ENCODE peak calls at places on chromosome 3, in seven cellular contexts. One of them, this sample, is unnamed.

GRCh38 chr3:125179528-125180240 is 32.9 kb downstream of the SLC12A8 start:
- DNase-seq in esophagus squamous epithelium: no peak
- DNase-seq in heart left ventricle: no peak
- DNase-seq in left ventricle myocardium inferior: no peak
- DNase-seq in keratinocyte: no peak
- DNase-seq in GM23338: no peak
- DNase-seq in spleen: no peak
- DNase-seq in this sample: no peak

GRCh38 chr3:33211444-33211843 is 7.2 kb downstream of the SUSD5 start:
- DNase-seq in esophagus squamous epithelium: no peak
- DNase-seq in heart left ventricle: no peak
- DNase-seq in left ventricle myocardium inferior: no peak
- DNase-seq in keratinocyte: no peak
- DNase-seq in GM23338: no peak
- DNase-seq in spleen: no peak
- DNase-seq in this sample: no peak

GRCh38 chr3:149813367-149814281 is 609 bp downstream of the RNF13 start:
- DNase-seq in esophagus squamous epithelium: no peak
- DNase-seq in heart left ventricle: no peak
- DNase-seq in left ventricle myocardium inferior: no peak
- DNase-seq in keratinocyte: no peak
- DNase-seq in GM23338: peak; percentile 72
- DNase-seq in spleen: peak; percentile 77
- DNase-seq in this sample: peak; percentile 48

GRCh38 chr3:172289583-172289982 is 158.7 kb downstream of the GHSR start:
- DNase-seq in esophagus squamous epithelium: no peak
- DNase-seq in heart left ventricle: peak; percentile 49
- DNase-seq in left ventricle myocardium inferior: peak; percentile 25
- DNase-seq in keratinocyte: no peak
- DNase-seq in GM23338: peak; percentile 64
- DNase-seq in spleen: peak; percentile 78
- DNase-seq in this sample: no peak

GRCh38 chr3:156630773-156631093 is 43.7 kb upstream of the TIPARP start:
- DNase-seq in esophagus squamous epithelium: no peak
- DNase-seq in heart left ventricle: no peak
- DNase-seq in left ventricle myocardium inferior: no peak
- DNase-seq in keratinocyte: no peak
- DNase-seq in GM23338: no peak
- DNase-seq in spleen: no peak
- DNase-seq in this sample: peak; percentile 25

GRCh38 chr3:48370330-48370708 is 1.7 kb upstream of the FBXW12 start:
- DNase-seq in esophagus squamous epithelium: no peak
- DNase-seq in heart left ventricle: no peak
- DNase-seq in left ventricle myocardium inferior: no peak
- DNase-seq in keratinocyte: no peak
- DNase-seq in GM23338: peak; percentile 41
- DNase-seq in spleen: no peak
- DNase-seq in this sample: no peak

GRCh38 chr3:47836986-47837385 is 34.0 kb downstream of the DHX30 start:
- DNase-seq in esophagus squamous epithelium: no peak
- DNase-seq in heart left ventricle: no peak
- DNase-seq in left ventricle myocardium inferior: no peak
- DNase-seq in keratinocyte: no peak
- DNase-seq in GM23338: no peak
- DNase-seq in spleen: no peak
- DNase-seq in this sample: no peak

GRCh38 chr3:123841476-123842238 is 42.5 kb downstream of the MYLK start:
- DNase-seq in esophagus squamous epithelium: no peak
- DNase-seq in heart left ventricle: no peak
- DNase-seq in left ventricle myocardium inferior: no peak
- DNase-seq in keratinocyte: no peak
- DNase-seq in GM23338: no peak
- DNase-seq in spleen: no peak
- DNase-seq in this sample: no peak

GRCh38 chr3:102090646-102091045 is 241.3 kb downstream of the NFKBIZ start:
- DNase-seq in esophagus squamous epithelium: no peak
- DNase-seq in heart left ventricle: no peak
- DNase-seq in left ventricle myocardium inferior: no peak
- DNase-seq in keratinocyte: no peak
- DNase-seq in GM23338: no peak
- DNase-seq in spleen: no peak
- DNase-seq in this sample: no peak

GRCh38 chr3:14890470-14890869 is 56.9 kb upstream of the NR2C2 start:
- DNase-seq in esophagus squamous epithelium: no peak
- DNase-seq in heart left ventricle: no peak
- DNase-seq in left ventricle myocardium inferior: no peak
- DNase-seq in keratinocyte: no peak
- DNase-seq in GM23338: no peak
- DNase-seq in spleen: peak; percentile 37
- DNase-seq in this sample: no peak

GRCh38 chr3:43748179-43748578 is 57.4 kb downstream of the ABHD5 start:
- DNase-seq in esophagus squamous epithelium: no peak
- DNase-seq in heart left ventricle: no peak
- DNase-seq in left ventricle myocardium inferior: no peak
- DNase-seq in keratinocyte: no peak
- DNase-seq in GM23338: no peak
- DNase-seq in spleen: no peak
- DNase-seq in this sample: no peak

GRCh38 chr3:55818485-55818884 is 331.4 kb upstream of the WNT5A start:
- DNase-seq in esophagus squamous epithelium: no peak
- DNase-seq in heart left ventricle: no peak
- DNase-seq in left ventricle myocardium inferior: no peak
- DNase-seq in keratinocyte: no peak
- DNase-seq in GM23338: no peak
- DNase-seq in spleen: no peak
- DNase-seq in this sample: no peak

DNA sequence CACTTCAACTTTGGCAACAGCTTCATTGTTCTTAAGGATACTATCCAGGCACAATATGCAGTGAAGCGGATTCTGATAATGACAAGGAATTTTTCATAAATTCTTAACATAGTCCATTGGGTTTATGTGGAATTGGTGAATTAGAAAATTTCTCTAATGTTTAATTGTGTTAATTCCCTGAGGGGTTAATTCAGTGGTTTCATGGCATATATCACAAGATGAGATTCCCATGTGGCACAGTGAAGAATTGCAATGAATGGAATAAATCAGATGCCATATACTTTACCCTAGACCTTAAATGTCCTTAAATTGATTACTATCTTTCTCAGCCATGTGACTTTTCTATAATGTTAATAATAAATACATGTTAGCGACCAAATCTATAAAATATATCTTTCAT is 1244.1 kb downstream of the ROBO2 start:
- DNase-seq in esophagus squamous epithelium: no peak
- DNase-seq in heart left ventricle: no peak
- DNase-seq in left ventricle myocardium inferior: no peak
- DNase-seq in keratinocyte: no peak
- DNase-seq in GM23338: no peak
- DNase-seq in spleen: no peak
- DNase-seq in this sample: no peak
- TF ChIP-seq CTCF in esophagus squamous epithelium: no peak
- TF ChIP-seq CTCF in heart left ventricle: no peak
- TF ChIP-seq CTCF in left ventricle myocardium inferior: no peak
- TF ChIP-seq CTCF in keratinocyte: no peak
- TF ChIP-seq CTCF in GM23338: peak; percentile 42
- TF ChIP-seq CTCF in spleen: no peak
- TF ChIP-seq CTCF in this sample: no peak

GRCh38 chr3:71713041-71713440 is 12.2 kb downstream of the EIF4E3 start:
- DNase-seq in esophagus squamous epithelium: no peak
- DNase-seq in heart left ventricle: no peak
- DNase-seq in left ventricle myocardium inferior: no peak
- DNase-seq in keratinocyte: no peak
- DNase-seq in GM23338: no peak
- DNase-seq in spleen: no peak
- DNase-seq in this sample: no peak

GRCh38 chr3:71709908-71710511 is 15.2 kb downstream of the EIF4E3 start:
- DNase-seq in esophagus squamous epithelium: no peak
- DNase-seq in heart left ventricle: no peak
- DNase-seq in left ventricle myocardium inferior: no peak
- DNase-seq in keratinocyte: no peak
- DNase-seq in GM23338: no peak
- DNase-seq in spleen: no peak
- DNase-seq in this sample: no peak

GRCh38 chr3:71708478-71709098 is 16.6 kb downstream of the EIF4E3 start:
- DNase-seq in esophagus squamous epithelium: no peak
- DNase-seq in heart left ventricle: peak; percentile 37
- DNase-seq in left ventricle myocardium inferior: peak; percentile 26
- DNase-seq in keratinocyte: no peak
- DNase-seq in GM23338: no peak
- DNase-seq in spleen: no peak
- DNase-seq in this sample: no peak

GRCh38 chr3:71707600-71707999 is 17.6 kb downstream of the EIF4E3 start:
- DNase-seq in esophagus squamous epithelium: no peak
- DNase-seq in heart left ventricle: no peak
- DNase-seq in left ventricle myocardium inferior: no peak
- DNase-seq in keratinocyte: no peak
- DNase-seq in GM23338: no peak
- DNase-seq in spleen: no peak
- DNase-seq in this sample: no peak

GRCh38 chr3:71710906-71711494 is 14.2 kb downstream of the EIF4E3 start:
- DNase-seq in esophagus squamous epithelium: no peak
- DNase-seq in heart left ventricle: no peak
- DNase-seq in left ventricle myocardium inferior: no peak
- DNase-seq in keratinocyte: no peak
- DNase-seq in GM23338: peak; percentile 83
- DNase-seq in spleen: no peak
- DNase-seq in this sample: no peak
- H3K4me1 ChIP-seq in esophagus squamous epithelium: no peaks in the 10 kb centered on the region
- H3K4me1 ChIP-seq in heart left ventricle: no peaks in the 10 kb centered on the region
- H3K4me1 ChIP-seq in left ventricle myocardium inferior: peaks cover 25% of the 10 kb centered on the region
- H3K4me1 ChIP-seq in keratinocyte: no peaks in the 10 kb centered on the region
- H3K4me1 ChIP-seq in GM23338: no peaks in the 10 kb centered on the region
- H3K4me1 ChIP-seq in spleen: peaks cover 61% of the 10 kb centered on the region
- H3K4me1 ChIP-seq in this sample: peaks cover 21% of the 10 kb centered on the region

GRCh38 chr3:23648326-23648964 is 157.3 kb upstream of the UBE2E1 start:
- DNase-seq in esophagus squamous epithelium: no peak
- DNase-seq in heart left ventricle: no peak
- DNase-seq in left ventricle myocardium inferior: no peak
- DNase-seq in keratinocyte: no peak
- DNase-seq in GM23338: peak; percentile 14
- DNase-seq in spleen: no peak
- DNase-seq in this sample: no peak
- TF ChIP-seq CTCF in esophagus squamous epithelium: no peak
- TF ChIP-seq CTCF in heart left ventricle: no peak
- TF ChIP-seq CTCF in left ventricle myocardium inferior: peak; percentile 16
- TF ChIP-seq CTCF in keratinocyte: peak; percentile 41
- TF ChIP-seq CTCF in GM23338: peak; percentile 17
- TF ChIP-seq CTCF in spleen: no peak
- TF ChIP-seq CTCF in this sample: no peak

GRCh38 chr3:167729591-167729990 is 5.1 kb downstream of the PDCD10 start:
- DNase-seq in esophagus squamous epithelium: no peak
- DNase-seq in heart left ventricle: no peak
- DNase-seq in left ventricle myocardium inferior: no peak
- DNase-seq in keratinocyte: no peak
- DNase-seq in GM23338: no peak
- DNase-seq in spleen: no peak
- DNase-seq in this sample: no peak
- H3K4me1 ChIP-seq in esophagus squamous epithelium: peaks cover 9% of the 10 kb centered on the region
- H3K4me1 ChIP-seq in heart left ventricle: peaks cover 4% of the 10 kb centered on the region
- H3K4me1 ChIP-seq in left ventricle myocardium inferior: peaks cover 97% of the 10 kb centered on the region
- H3K4me1 ChIP-seq in keratinocyte: peaks cover 21% of the 10 kb centered on the region
- H3K4me1 ChIP-seq in GM23338: peaks cover 54% of the 10 kb centered on the region
- H3K4me1 ChIP-seq in spleen: peaks cover 76% of the 10 kb centered on the region
- H3K4me1 ChIP-seq in this sample: peaks cover 35% of the 10 kb centered on the region

DNA sequence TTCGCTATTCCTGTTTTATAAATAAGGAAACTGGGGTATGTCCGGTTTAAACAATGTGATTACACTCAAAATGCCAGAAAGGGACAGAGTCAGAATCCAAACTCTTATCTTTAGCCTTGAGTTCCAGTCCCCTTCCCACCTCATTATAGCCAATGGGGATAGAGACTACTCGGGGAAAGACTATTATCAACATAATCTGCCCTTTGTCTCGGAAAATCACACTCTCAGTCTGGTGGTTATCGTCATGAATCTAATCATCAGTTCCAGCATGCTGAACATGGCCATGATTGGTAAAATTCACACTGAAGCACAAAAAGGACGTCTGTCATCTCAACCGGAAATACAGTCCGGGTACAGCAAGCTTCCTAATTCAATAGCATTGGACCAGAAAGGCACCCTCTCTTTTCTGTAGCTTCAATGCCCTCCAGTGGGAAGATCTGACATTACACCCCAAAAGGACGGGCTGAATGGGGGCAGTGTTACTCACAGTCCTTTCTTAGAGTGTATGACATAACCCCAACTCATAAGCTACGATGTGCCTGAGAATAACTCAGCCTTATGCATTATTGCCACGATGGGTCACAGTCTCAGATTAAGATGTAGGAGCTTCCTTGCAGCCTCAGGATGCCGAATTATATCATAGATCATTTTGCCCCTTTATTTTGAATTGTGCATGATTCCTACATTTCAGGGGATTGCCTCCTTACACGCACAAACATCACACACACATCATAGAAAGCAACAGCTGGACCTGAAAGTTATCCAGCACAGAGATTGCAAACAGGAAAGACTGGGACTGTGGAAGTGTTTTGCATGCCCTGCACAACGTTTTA is 390.4 kb upstream of the LMCD1 start:
- DNase-seq in esophagus squamous epithelium: peak; percentile 0
- DNase-seq in heart left ventricle: peak; percentile 31
- DNase-seq in left ventricle myocardium inferior: no peak
- DNase-seq in keratinocyte: peak; percentile 7
- DNase-seq in GM23338: peak; percentile 83
- DNase-seq in spleen: no peak
- DNase-seq in this sample: no peak
- TF ChIP-seq CTCF in esophagus squamous epithelium: no peak
- TF ChIP-seq CTCF in heart left ventricle: peak; percentile 56
- TF ChIP-seq CTCF in left ventricle myocardium inferior: peak; percentile 81
- TF ChIP-seq CTCF in keratinocyte: peak; percentile 80
- TF ChIP-seq CTCF in GM23338: peak; percentile 88
- TF ChIP-seq CTCF in spleen: peak; percentile 67
- TF ChIP-seq CTCF in this sample: peak; percentile 57